ENCODE peak calls at places on chromosomes 6 and 20, in five cellular contexts. W is uterus, T is tibial nerve, Y is kidney epithelial cell, H is WTC11. Q is an unnamed sample.

GRCh38 chr6:27889628-27890315 is 22.4 kb downstream of the OR2B2 start:
- DNase-seq in W (no peak), T (no peak), Y (no peak), H (no peak), Q (no peak)

GRCh38 chr20:46789339-46789984 is 80.0 kb downstream of the SLC2A10 start:
- DNase-seq in W (no peak), T (no peak), Y (no peak), H (no peak), Q (no peak)

GRCh38 chr6:169240125-169240524 is 13.5 kb downstream of the THBS2 start:
- DNase-seq in W (no peak), T (no peak), Y (no peak), H (no peak), Q (no peak)

GRCh38 chr6:36695414-36695813 is 2.2 kb upstream of the RAB44 start:
- DNase-seq in W (no peak), T (no peak), Y (no peak), H (no peak), Q (no peak)

GRCh38 chr20:13817342-13817741 is 32.5 kb downstream of the NDUFAF5 start:
- DNase-seq in W (no peak), T (no peak), Y (no peak), H (no peak), Q (no peak)

GRCh38 chr6:116229287-116229913 is 24.5 kb downstream of the TSPYL4 start:
- DNase-seq in W (peak), T (peak), Y (peak), H (peak), Q (peak)

GRCh38 chr6:46677314-46677654 is 10.4 kb upstream of the TDRD6 start:
- DNase-seq in W (no peak), T (no peak), Y (no peak), H (no peak), Q (no peak)

GRCh38 chr6:122423734-122424133 is 24.3 kb downstream of the HSF2 start:
- DNase-seq in W (no peak), T (no peak), Y (no peak), H (no peak), Q (no peak)

GRCh38 chr6:131755597-131755996 is 44.8 kb upstream of the CTAGE9 start:
- DNase-seq in W (no peak), T (no peak), Y (peak), H (no peak), Q (peak)

GRCh38 chr6:3766219-3766618 is 14.7 kb upstream of the PXDC1 start:
- DNase-seq in W (no peak), T (no peak), Y (no peak), H (no peak), Q (no peak)

GRCh38 chr6:125546827-125547226 is 202.6 kb upstream of the HEY2 start:
- DNase-seq in W (no peak), T (no peak), Y (no peak), H (no peak), Q (no peak)
- TF ChIP-seq CTCF in W (no peak), T (no peak), Y (no peak), H (no peak), Q (no peak)

GRCh38 chr6:34469499-34469898 is 3.6 kb downstream of the PACSIN1 start:
- DNase-seq in W (no peak), T (no peak), Y (no peak), H (no peak), Q (no peak)
- TF ChIP-seq CTCF in W (no peak), T (no peak), Y (no peak), H (no peak), Q (no peak)

GRCh38 chr6:35048631-35049083 is 92.5 kb downstream of the TCP11 start:
- DNase-seq in W (no peak), T (no peak), Y (no peak), H (peak), Q (peak)
- TF ChIP-seq CTCF in W (peak), T (no peak), Y (peak), H (no peak), Q (peak)

GRCh38 chr6:111802720-111803119 is 70.5 kb downstream of the FYN start:
- DNase-seq in W (no peak), T (no peak), Y (no peak), H (no peak), Q (no peak)
- TF ChIP-seq CTCF in W (no peak), T (no peak), Y (no peak), H (no peak), Q (no peak)

DNA sequence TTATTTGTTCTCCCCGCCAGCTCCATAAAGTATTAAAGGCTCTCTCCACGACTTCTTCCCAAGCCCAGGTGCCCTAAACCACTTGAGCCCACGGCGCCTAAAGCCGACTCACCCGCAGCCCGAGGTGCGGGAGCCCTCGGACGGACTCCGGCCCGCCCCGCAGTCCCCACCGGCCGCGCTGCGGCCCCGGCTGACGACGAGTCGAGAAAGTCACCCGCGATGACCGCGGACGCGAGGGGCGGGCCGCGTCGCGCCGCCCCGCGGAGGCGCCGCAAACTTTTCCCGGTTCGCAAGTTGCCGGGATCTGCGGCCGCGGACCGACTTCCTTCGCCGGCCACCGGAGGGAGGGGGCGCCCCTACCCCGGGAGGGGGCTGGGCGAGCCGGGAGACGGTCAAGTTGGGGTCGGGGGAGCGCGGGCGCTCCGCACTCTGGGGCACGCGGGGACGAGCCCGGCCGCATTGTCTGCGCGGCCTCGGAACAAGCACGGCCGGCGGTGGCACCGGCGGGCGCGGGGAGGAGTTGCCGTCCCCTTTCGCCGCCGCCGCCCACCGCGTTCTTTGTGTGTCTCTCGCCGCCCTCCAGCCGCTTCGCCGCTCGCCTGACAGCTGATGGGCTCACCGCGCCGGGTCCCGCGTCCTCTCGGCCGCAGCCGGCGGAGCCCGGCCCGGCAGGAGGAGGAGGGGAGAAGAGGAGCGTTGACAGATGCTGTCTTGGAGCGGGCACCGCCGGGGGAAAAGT is 131.5 kb downstream of the OGFRL1 start:
- DNase-seq in W (peak), T (peak), Y (no peak), H (no peak), Q (no peak)
- TF ChIP-seq CTCF in W (peak), T (peak), Y (no peak), H (no peak), Q (peak)

Q was measured in AG04449.